ENCODE peak calls at places on chromosomes 3 and 15, in nine cellular contexts. V, S, W, P, Q, A, E, H and Y are unnamed samples.

GRCh38 chr3:186669378-186670084 is 3.7 kb downstream of the HRG start:
- DNase-seq in V (no peak), S (peak), W (no peak), P (no peak), Q (no peak), A (no peak), E (peak), H (no peak), Y (no peak)

GRCh38 chr3:159964166-159964973 is 24.3 kb upstream of the IL12A start:
- DNase-seq in V (no peak), S (no peak), W (peak), P (peak), Q (peak), A (no peak), E (no peak), H (no peak), Y (no peak)

GRCh38 chr15:98547741-98548166 is 100.6 kb upstream of the IGF1R start:
- DNase-seq in V (peak), S (no peak), W (peak), P (peak), Q (peak), A (peak), E (no peak), H (peak), Y (no peak)

GRCh38 chr15:84715442-84716035 is 400 bp downstream of the SEC11A start:
- DNase-seq in V (peak), S (peak), W (peak), P (peak), Q (peak), A (peak), E (peak), H (no peak), Y (no peak)

GRCh38 chr3:147616998-147617619 is 207.9 kb downstream of the ZIC1 start:
- DNase-seq in V (no peak), S (peak), W (peak), P (peak), Q (peak), A (no peak), E (no peak), H (no peak), Y (no peak)

GRCh38 chr3:196694941-196695848 is 16.9 kb downstream of the CEP19 start:
- DNase-seq in V (no peak), S (no peak), W (no peak), P (no peak), Q (no peak), A (no peak), E (no peak), H (no peak), Y (no peak)

GRCh38 chr3:18891641-18892040 is 256.7 kb upstream of the KCNH8 start:
- DNase-seq in V (no peak), S (no peak), W (no peak), P (no peak), Q (no peak), A (no peak), E (no peak), H (no peak), Y (no peak)

GRCh38 chr15:60869851-60870250 is 359.3 kb downstream of the RORA start:
- DNase-seq in V (no peak), S (no peak), W (peak), P (peak), Q (no peak), A (no peak), E (no peak), H (no peak), Y (no peak)

GRCh38 chr3:107620534-107620933 is 97.8 kb downstream of the BBX start:
- DNase-seq in V (no peak), S (no peak), W (no peak), P (no peak), Q (no peak), A (no peak), E (no peak), H (no peak), Y (no peak)

GRCh38 chr3:69866988-69867720 is 127.9 kb downstream of the MITF start:
- DNase-seq in V (no peak), S (no peak), W (no peak), P (no peak), Q (peak), A (no peak), E (no peak), H (no peak), Y (no peak)

GRCh38 chr15:91824256-91824655 is 29.3 kb upstream of the SLCO3A1 start:
- DNase-seq in V (peak), S (no peak), W (peak), P (no peak), Q (no peak), A (no peak), E (no peak), H (no peak), Y (no peak)

GRCh38 chr3:46915297-46915822 is 37.8 kb downstream of the PTH1R start:
- DNase-seq in V (no peak), S (no peak), W (no peak), P (no peak), Q (no peak), A (peak), E (no peak), H (no peak), Y (no peak)

GRCh38 chr15:37142371-37142770 is 42.0 kb upstream of the MEIS2 start:
- DNase-seq in V (no peak), S (no peak), W (no peak), P (no peak), Q (no peak), A (no peak), E (no peak), H (no peak), Y (no peak)

GRCh38 chr15:25805006-25805405 is 58.1 kb downstream of the ATP10A start:
- DNase-seq in V (no peak), S (no peak), W (no peak), P (no peak), Q (no peak), A (peak), E (no peak), H (no peak), Y (no peak)

GRCh38 chr3:152474585-152474984 is 205.9 kb downstream of the MBNL1 start:
- DNase-seq in V (no peak), S (peak), W (peak), P (peak), Q (peak), A (no peak), E (peak), H (no peak), Y (no peak)

GRCh38 chr3:115062412-115062956 is 84.6 kb downstream of the ZBTB20 start:
- DNase-seq in V (no peak), S (no peak), W (peak), P (peak), Q (peak), A (no peak), E (no peak), H (no peak), Y (no peak)

GRCh38 chr3:81291586-81291985 is 469.9 kb downstream of the GBE1 start:
- DNase-seq in V (no peak), S (no peak), W (no peak), P (no peak), Q (no peak), A (no peak), E (no peak), H (no peak), Y (no peak)

GRCh38 chr3:123104550-123104949 is 37.7 kb downstream of the PDIA5 start:
- DNase-seq in V (no peak), S (no peak), W (peak), P (peak), Q (peak), A (no peak), E (peak), H (no peak), Y (no peak)

GRCh38 chr15:31024330-31024729 is 32.9 kb upstream of the MTMR10 start:
- DNase-seq in V (no peak), S (no peak), W (peak), P (peak), Q (peak), A (no peak), E (peak), H (no peak), Y (no peak)

GRCh38 chr3:172869797-172870518 is 119.4 kb downstream of the ECT2 start:
- DNase-seq in V (no peak), S (no peak), W (peak), P (no peak), Q (no peak), A (no peak), E (no peak), H (no peak), Y (no peak)

GRCh38 chr3:90055721-90056120 is 948.3 kb downstream of the EPHA3 start:
- DNase-seq in V (no peak), S (no peak), W (peak), P (no peak), Q (peak), A (no peak), E (no peak), H (no peak), Y (no peak)

GRCh38 chr3:9793161-9793781 is 389 bp downstream of the ARPC4 start:
- DNase-seq in V (no peak), S (peak), W (peak), P (peak), Q (peak), A (no peak), E (peak), H (no peak), Y (no peak)

GRCh38 chr3:154310840-154311239 is 13.4 kb downstream of the DHX36 start:
- DNase-seq in V (no peak), S (no peak), W (peak), P (peak), Q (peak), A (no peak), E (no peak), H (no peak), Y (no peak)

GRCh38 chr15:52556524-52556923 is 12.3 kb downstream of the ARPP19 start:
- DNase-seq in V (no peak), S (no peak), W (no peak), P (no peak), Q (no peak), A (no peak), E (no peak), H (no peak), Y (no peak)

GRCh38 chr3:128447561-128448013 is 19.1 kb downstream of the DNAJB8 start:
- DNase-seq in V (no peak), S (no peak), W (no peak), P (no peak), Q (no peak), A (no peak), E (no peak), H (no peak), Y (no peak)

GRCh38 chr3:75985432-75985831 is 200.1 kb upstream of the ZNF717 start:
- DNase-seq in V (no peak), S (no peak), W (no peak), P (no peak), Q (no peak), A (no peak), E (no peak), H (no peak), Y (no peak)

GRCh38 chr3:34198309-34198708 is 399.9 kb downstream of the PDCD6IP start:
- DNase-seq in V (no peak), S (peak), W (no peak), P (no peak), Q (no peak), A (no peak), E (no peak), H (no peak), Y (no peak)

GRCh38 chr3:189555558-189555881 is 75.7 kb upstream of the TP63 start:
- DNase-seq in V (no peak), S (no peak), W (no peak), P (no peak), Q (no peak), A (no peak), E (no peak), H (no peak), Y (no peak)

DNA sequence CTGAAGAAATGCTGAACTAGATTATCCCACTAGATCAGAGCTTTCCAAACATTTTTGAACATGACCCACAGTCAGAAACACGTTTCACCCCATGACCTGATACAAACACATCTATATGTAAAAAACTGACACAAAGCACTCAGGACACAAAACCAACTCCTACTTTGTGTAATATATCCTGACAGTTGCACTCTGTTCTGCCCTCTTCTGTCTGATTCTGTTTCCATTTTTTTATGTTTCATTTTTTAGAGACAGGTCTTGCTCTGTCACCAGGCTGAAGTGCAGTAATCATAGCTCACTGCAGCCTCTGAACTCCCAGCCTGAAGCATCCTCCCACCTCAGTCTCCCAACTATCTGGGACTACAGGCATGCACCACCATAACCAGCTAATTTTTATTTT is 15.8 kb upstream of the RFTN1 start:
- DNase-seq in V (no peak), S (peak), W (no peak), P (no peak), Q (peak), A (no peak), E (no peak), H (no peak), Y (no peak)
- TF ChIP-seq CTCF in V (no peak), S (peak), W (peak), P (peak), Q (peak), A (no peak), E (no peak), H (no peak), Y (no peak)

GRCh38 chr15:29938701-29939340 is 116.6 kb upstream of the TJP1 start:
- DNase-seq in V (no peak), S (peak), W (no peak), P (no peak), Q (peak), A (no peak), E (no peak), H (no peak), Y (no peak)
- TF ChIP-seq CTCF in V (peak), S (peak), W (peak), P (peak), Q (no peak), A (peak), E (no peak), H (no peak), Y (peak)

GRCh38 chr3:151328298-151329036 is 882 bp downstream of the P2RY13 start:
- DNase-seq in V (no peak), S (no peak), W (peak), P (peak), Q (peak), A (no peak), E (no peak), H (no peak), Y (no peak)
- TF ChIP-seq CTCF in V (no peak), S (no peak), W (no peak), P (no peak), Q (no peak), A (no peak), E (no peak), H (no peak), Y (no peak)

DNA sequence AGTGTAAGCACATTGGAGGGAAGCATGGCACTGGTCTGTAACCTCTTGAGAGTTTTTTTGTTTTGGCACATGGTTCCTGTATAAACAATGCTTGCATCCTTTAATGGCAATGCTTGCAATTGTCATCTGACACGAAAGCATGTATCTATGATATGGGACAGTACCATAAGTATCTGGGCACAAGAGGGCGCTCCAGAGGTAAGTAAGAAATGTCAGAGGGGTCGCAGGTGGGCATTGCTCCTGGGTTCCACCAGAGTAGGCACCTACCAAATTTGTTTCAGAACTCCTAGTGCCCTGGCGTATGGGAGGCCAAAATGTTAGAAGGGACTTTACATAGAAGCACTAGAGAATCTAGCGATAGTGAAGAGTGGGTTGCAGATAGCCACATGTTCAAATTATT is 58.7 kb upstream of the BCHE start:
- DNase-seq in V (no peak), S (peak), W (no peak), P (no peak), Q (no peak), A (no peak), E (no peak), H (no peak), Y (no peak)
- TF ChIP-seq CTCF in V (no peak), S (peak), W (peak), P (no peak), Q (no peak), A (no peak), E (peak), H (no peak), Y (peak)